ENCODE peak calls at places on chromosome 19, in four cellular contexts. L is SK-N-SH, V is K562, M is HepG2. N is an unnamed sample.

GRCh38 chr19:46753420-46754155 is 7.3 kb upstream of the STRN4 start:
- DNase-seq in L (peak; percentile 77), V (peak; percentile 81), M (peak; percentile 48), N (peak; percentile 77)

GRCh38 chr19:35607661-35608060 is 4.9 kb upstream of the HAUS5 start:
- DNase-seq in L (no peak), V (no peak), M (no peak), N (no peak)

GRCh38 chr19:1390594-1391423 is 7.1 kb downstream of the NDUFS7 start:
- DNase-seq in L (no peak), V (no peak), M (no peak), N (no peak)

GRCh38 chr19:32464279-32464678 is 58.7 kb downstream of the DPY19L3 start:
- DNase-seq in L (peak; percentile 37), V (no peak), M (no peak), N (no peak)

GRCh38 chr19:47487551-47488515 is 3.8 kb upstream of the KPTN start:
- DNase-seq in L (no peak), V (no peak), M (no peak), N (no peak)

GRCh38 chr19:53892981-53893325 is 11.0 kb downstream of the PRKCG start:
- DNase-seq in L (peak; percentile 76), V (peak; percentile 50), M (no peak), N (peak; percentile 69)

GRCh38 chr19:55418185-55418584 is 10.6 kb upstream of the UBE2S start:
- DNase-seq in L (peak; percentile 83), V (peak; percentile 80), M (peak; percentile 70), N (peak; percentile 71)

GRCh38 chr19:18045307-18046013 is 37.5 kb downstream of the ARRDC2 start:
- DNase-seq in L (no peak), V (no peak), M (no peak), N (no peak)

GRCh38 chr19:50896591-50897190 is 14.5 kb downstream of the KLK4 start:
- DNase-seq in L (no peak), V (peak; percentile 67), M (peak; percentile 26), N (no peak)

GRCh38 chr19:7618771-7619510 is 10.4 kb downstream of the XAB2 start:
- DNase-seq in L (peak; percentile 87), V (no peak), M (no peak), N (no peak)

GRCh38 chr19:6533000-6533328 is 2.1 kb downstream of the TNFSF9 start:
- DNase-seq in L (no peak), V (no peak), M (no peak), N (no peak)

GRCh38 chr19:4700573-4700970 is 23.1 kb downstream of the DPP9 start:
- DNase-seq in L (no peak), V (no peak), M (no peak), N (peak; percentile 31)

GRCh38 chr19:46821512-46822359 is 28.9 kb downstream of the AP2S1 start:
- DNase-seq in L (no peak), V (no peak), M (no peak), N (peak; percentile 26)

GRCh38 chr19:14472202-14472961 is 2.8 kb downstream of the PTGER1 start:
- DNase-seq in L (peak; percentile 96), V (peak; percentile 86), M (no peak), N (peak; percentile 91)

GRCh38 chr19:32767951-32768679 is 48.5 kb downstream of the TDRD12 start:
- DNase-seq in L (no peak), V (no peak), M (no peak), N (no peak)

GRCh38 chr19:18939922-18940775 is 868 bp downstream of the HOMER3 start:
- DNase-seq in L (peak; percentile 73), V (no peak), M (no peak), N (peak; percentile 80)

GRCh38 chr19:53912653-53913052 is 3.6 kb downstream of the CACNG7 start:
- DNase-seq in L (peak; percentile 62), V (peak; percentile 63), M (no peak), N (peak; percentile 88)

GRCh38 chr19:45164577-45165335 is 4.0 kb upstream of the NKPD1 start:
- DNase-seq in L (no peak), V (peak; percentile 54), M (peak; percentile 79), N (peak; percentile 66)

GRCh38 chr19:13850910-13851753 is 25.8 kb upstream of the NANOS3 start:
- DNase-seq in L (peak; percentile 42), V (peak; percentile 79), M (peak; percentile 91), N (no peak)

GRCh38 chr19:13350761-13351160 is 155.5 kb downstream of the CACNA1A start:
- DNase-seq in L (no peak), V (no peak), M (no peak), N (no peak)

GRCh38 chr19:14347999-14348889 is 33.0 kb upstream of the ADGRE5 start:
- DNase-seq in L (peak; percentile 95), V (peak; percentile 80), M (peak; percentile 28), N (peak; percentile 80)

GRCh38 chr19:8116437-8117293 is 32.7 kb downstream of the FBN3 start:
- DNase-seq in L (no peak), V (no peak), M (no peak), N (no peak)

GRCh38 chr19:51127755-51128154 is 3.0 kb downstream of the SIGLEC9 start:
- DNase-seq in L (no peak), V (peak; percentile 72), M (no peak), N (no peak)

GRCh38 chr19:5352229-5352763 is 11.7 kb upstream of the PTPRS start:
- DNase-seq in L (no peak), V (peak; percentile 23), M (no peak), N (no peak)

GRCh38 chr19:47614559-47614958 is 5.6 kb downstream of the BICRA start:
- DNase-seq in L (no peak), V (no peak), M (no peak), N (no peak)

GRCh38 chr19:5193192-5193591 is 147.4 kb downstream of the PTPRS start:
- DNase-seq in L (no peak), V (no peak), M (no peak), N (peak; percentile 60)

GRCh38 chr19:47623151-47623920 is 14.4 kb downstream of the BICRA start:
- DNase-seq in L (no peak), V (no peak), M (no peak), N (no peak)

DNA sequence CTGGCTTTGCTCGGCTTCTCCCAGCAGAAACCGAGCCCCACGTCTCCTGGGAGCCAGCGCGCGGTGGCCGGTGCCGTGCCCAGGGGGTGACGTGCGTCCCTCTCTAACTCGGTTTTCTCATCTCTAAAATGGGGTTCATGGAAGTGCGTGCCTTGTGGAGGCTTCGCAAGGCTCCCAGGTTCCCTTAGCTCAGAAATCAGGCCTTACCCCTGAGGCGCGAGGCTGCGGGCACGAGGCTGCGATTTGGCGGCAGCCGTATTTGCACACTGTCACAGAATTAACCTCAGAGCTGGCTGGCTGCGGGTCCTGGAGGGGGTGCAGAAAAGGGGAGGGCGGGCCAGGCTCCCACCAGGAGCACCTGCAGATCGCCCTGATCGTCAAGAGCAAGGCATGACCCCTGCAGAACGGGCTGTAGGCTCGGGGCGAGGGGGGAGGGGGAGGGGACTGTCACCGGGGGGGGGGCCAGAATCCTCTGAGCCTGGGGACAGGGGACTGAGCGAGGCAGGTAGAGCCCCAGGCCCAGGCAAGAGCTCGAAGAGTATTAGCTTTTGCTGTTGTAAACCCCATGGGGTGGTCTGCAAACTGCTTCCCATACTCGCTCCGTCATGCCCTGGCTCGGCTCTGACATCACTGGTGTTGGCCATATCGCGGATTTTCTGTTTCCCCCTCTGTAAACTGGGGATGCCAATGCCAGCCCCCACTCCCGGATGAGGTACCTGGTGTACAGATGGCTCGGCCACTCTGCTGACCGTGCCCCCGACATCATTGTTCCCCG is 62.2 kb downstream of the CCNE1 start:
- DNase-seq in L (peak; percentile 49), V (no peak), M (no peak), N (no peak)
- TF ChIP-seq CTCF in L (no peak), V (no peak), M (no peak), N (peak; percentile 10)

GRCh38 chr19:41785653-41786052 is 10.7 kb upstream of the CEACAM3 start:
- DNase-seq in L (peak; percentile 76), V (peak; percentile 84), M (peak; percentile 52), N (peak; percentile 73)

DNA sequence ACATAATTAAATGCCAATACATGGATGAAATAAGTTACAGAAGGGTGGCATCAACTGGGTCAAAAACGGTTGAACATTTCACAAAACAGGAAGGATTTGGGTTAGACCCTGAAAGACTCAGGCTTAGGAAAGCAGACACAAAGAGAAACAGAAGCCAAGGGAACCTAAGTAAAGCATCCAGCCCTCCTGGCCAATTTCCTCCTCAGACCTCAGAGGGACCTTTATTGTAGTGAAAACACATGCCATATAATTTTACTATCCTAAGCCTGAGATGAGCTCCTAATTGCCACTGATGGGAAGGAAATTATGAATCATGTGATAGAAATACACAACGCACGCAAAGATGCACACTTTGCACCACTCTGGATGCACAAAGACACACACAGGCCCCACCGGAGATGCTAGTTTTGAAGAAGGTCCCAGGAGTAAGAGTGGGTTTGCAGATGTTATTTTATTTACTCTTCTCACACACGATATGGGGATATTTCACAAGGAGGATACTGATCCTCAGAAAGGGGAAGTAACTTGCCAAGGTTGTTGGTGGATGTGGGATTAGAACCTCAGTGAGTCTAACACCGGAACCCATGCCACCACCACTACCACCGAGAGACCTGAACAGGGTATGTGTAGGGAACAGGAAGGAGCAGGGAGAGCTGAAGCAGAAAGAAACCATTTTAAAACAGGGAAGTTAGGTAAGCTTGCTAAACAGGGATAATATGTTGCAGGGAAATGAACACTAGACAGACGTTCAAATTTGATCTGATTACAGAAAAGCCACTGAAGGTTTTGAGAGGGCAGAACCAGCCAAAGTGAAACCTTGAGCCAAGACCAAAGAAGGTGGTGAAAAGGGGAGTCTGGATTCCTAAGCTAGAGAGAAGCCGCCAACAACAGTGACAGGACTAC is 11.8 kb upstream of the CEACAM3 start:
- DNase-seq in L (no peak), V (no peak), M (no peak), N (no peak)
- TF ChIP-seq FOXJ3 in L (no peak), V (no peak), M (no peak), N (no peak)

GRCh38 chr19:48636859-48637448 is at the start of gene DBP:
- DNase-seq in L (peak; percentile 61), V (peak; percentile 46), M (no peak), N (peak; percentile 50)
- TF ChIP-seq CTCF in L (peak; percentile 25), V (no peak), M (peak; percentile 42), N (no peak)

GRCh38 chr19:38670921-38671398 is 23.5 kb downstream of the ACTN4 start:
- DNase-seq in L (no peak), V (peak; percentile 51), M (peak; percentile 83), N (no peak)

GRCh38 chr19:38671654-38672053 is 24.2 kb downstream of the ACTN4 start:
- DNase-seq in L (no peak), V (no peak), M (no peak), N (no peak)

GRCh38 chr19:38666662-38667448 is 19.4 kb downstream of the ACTN4 start:
- DNase-seq in L (no peak), V (no peak), M (no peak), N (no peak)

GRCh38 chr19:38667552-38668205 is 20.2 kb downstream of the ACTN4 start:
- DNase-seq in L (no peak), V (no peak), M (no peak), N (no peak)

GRCh38 chr19:38669532-38669931 is 22.1 kb downstream of the ACTN4 start:
- DNase-seq in L (no peak), V (no peak), M (no peak), N (no peak)
- TF ChIP-seq FOXJ3 in L (no peak), V (no peak), M (no peak), N (no peak)

N was measured in WTC11.